ENCODE peak calls at places on chromosome 18, in six cellular contexts. U, V, J, D, A and Q are unnamed samples.

GRCh38 chr18:78734614-78734945 is 245.0 kb upstream of the SALL3 start:
- DNase-seq in D (no peak), U (no peak), V (no peak), J (no peak), A (no peak), Q (no peak)

GRCh38 chr18:31506024-31506742 is 8.2 kb downstream of the DSG2 start:
- DNase-seq in J (no peak), A (no peak), V (peak), U (no peak), D (peak), Q (no peak)

GRCh38 chr18:29154758-29155725 is 978.1 kb upstream of the CDH2 start:
- DNase-seq in V (peak), D (peak), U (no peak), J (no peak), A (no peak), Q (no peak)

GRCh38 chr18:62452280-62452824 is 70.5 kb upstream of the ZCCHC2 start:
- DNase-seq in V (peak), U (no peak), A (no peak), J (peak), D (peak), Q (no peak)

GRCh38 chr18:24112874-24113615 is 25.8 kb upstream of the CABYR start:
- DNase-seq in A (no peak), D (no peak), V (peak), J (no peak), U (no peak), Q (no peak)

GRCh38 chr18:44826418-44827259 is 146.0 kb downstream of the SETBP1 start:
- DNase-seq in J (peak), U (no peak), A (peak), V (peak), D (peak), Q (no peak)

GRCh38 chr18:14577971-14578370 is 34.6 kb upstream of the POTEC start:
- DNase-seq in D (no peak), J (no peak), A (no peak), U (no peak), V (no peak), Q (no peak)

GRCh38 chr18:8688857-8689256 is 16.5 kb upstream of the MTCL1 start:
- DNase-seq in V (no peak), A (no peak), U (no peak), D (no peak), J (no peak), Q (no peak)

GRCh38 chr18:37282386-37283037 is 283.1 kb downstream of the CELF4 start:
- DNase-seq in V (no peak), D (no peak), J (no peak), U (no peak), A (no peak), Q (no peak)

GRCh38 chr18:21735452-21736015 is 5.1 kb upstream of the MIB1 start:
- DNase-seq in J (no peak), A (peak), D (no peak), U (peak), V (peak), Q (no peak)

GRCh38 chr18:46711444-46711863 is 45.4 kb downstream of the ST8SIA5 start:
- DNase-seq in A (no peak), U (no peak), J (peak), D (no peak), V (no peak), Q (peak)

GRCh38 chr18:27656905-27657304 is 471.8 kb upstream of the CHST9 start:
- DNase-seq in A (no peak), U (no peak), V (no peak), D (no peak), J (no peak), Q (no peak)

GRCh38 chr18:27665264-27665799 is 480.2 kb upstream of the CHST9 start:
- DNase-seq in U (no peak), J (no peak), A (no peak), V (no peak), D (no peak), Q (no peak)

GRCh38 chr18:27662537-27662936 is 477.4 kb upstream of the CHST9 start:
- DNase-seq in A (no peak), V (no peak), J (no peak), D (no peak), U (no peak), Q (no peak)

GRCh38 chr18:27666070-27666469 is 481.0 kb upstream of the CHST9 start:
- DNase-seq in D (no peak), V (no peak), J (no peak), A (no peak), U (no peak), Q (no peak)

DNA sequence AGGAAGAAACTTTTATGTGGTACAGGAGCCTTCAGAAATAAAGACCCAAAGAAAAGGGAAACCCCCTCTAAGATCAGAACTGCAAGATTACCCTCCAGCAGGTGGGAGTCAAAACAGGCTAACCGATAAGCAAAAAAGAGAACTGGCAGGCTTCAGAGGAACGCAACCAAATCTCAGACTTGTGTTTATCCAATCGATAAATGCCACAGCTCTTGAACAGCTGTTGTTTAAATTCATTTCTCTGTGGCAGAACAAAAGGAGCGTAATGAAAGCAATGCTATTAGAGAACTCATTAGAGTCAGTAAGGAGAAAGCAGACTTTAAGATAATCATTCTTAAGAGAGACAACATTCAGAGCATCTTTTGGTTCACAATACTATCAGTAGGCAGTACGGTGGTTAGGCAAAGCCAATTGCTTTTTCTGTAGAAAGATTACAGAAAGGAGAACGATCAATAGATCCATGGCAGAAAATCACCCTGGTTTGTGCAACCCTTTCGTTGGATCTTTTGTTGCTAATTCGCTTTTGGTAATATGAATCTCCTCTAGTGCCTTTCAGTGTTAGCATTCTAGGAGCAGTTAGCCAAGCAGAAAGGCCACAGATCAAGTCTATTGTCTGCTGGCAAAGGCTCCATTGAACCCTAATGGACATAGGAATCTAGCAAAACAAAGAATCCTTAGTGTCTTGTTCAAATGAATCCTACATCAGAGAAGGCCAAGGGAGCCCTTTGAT is 476.4 kb upstream of the CHST9 start:
- DNase-seq in A (no peak), J (no peak), V (no peak), D (no peak), U (no peak), Q (no peak)
- TF ChIP-seq CTCF in A (no peak), J (no peak), V (no peak), D (no peak), U (no peak), Q (no peak)

GRCh38 chr18:52451851-52452250 is 111.9 kb downstream of the DCC start:
- DNase-seq in A (no peak), V (no peak), J (no peak), U (no peak), D (no peak), Q (no peak)
- TF ChIP-seq CTCF in A (no peak), V (no peak), J (no peak), U (no peak), D (no peak), Q (no peak)

GRCh38 chr18:59272971-59273935 is at the start of gene RAX:
- DNase-seq in A (no peak), D (no peak), J (no peak), U (no peak), V (peak), Q (peak)
- TF ChIP-seq CTCF in A (no peak), D (no peak), J (no peak), U (no peak), V (peak), Q (no peak)

GRCh38 chr18:12908706-12909105 is 24.7 kb upstream of the PTPN2 start:
- DNase-seq in U (no peak), J (no peak), D (no peak), A (no peak), V (peak), Q (no peak)
- TF ChIP-seq CTCF in U (no peak), J (no peak), D (no peak), A (no peak), V (no peak), Q (no peak)

GRCh38 chr18:77148289-77148688 is 15.7 kb upstream of the MBP start:
- DNase-seq in D (no peak), J (no peak), A (no peak), U (no peak), V (no peak), Q (no peak)

GRCh38 chr18:77147418-77147852 is 14.9 kb upstream of the MBP start:
- DNase-seq in D (peak), A (no peak), V (peak), U (no peak), J (no peak), Q (no peak)

GRCh38 chr18:77144451-77145118 is 12.0 kb upstream of the MBP start:
- DNase-seq in U (no peak), A (no peak), V (no peak), J (no peak), D (no peak), Q (no peak)

GRCh38 chr18:77145364-77145901 is 12.8 kb upstream of the MBP start:
- DNase-seq in A (no peak), U (no peak), J (no peak), D (no peak), V (no peak), Q (no peak)

DNA sequence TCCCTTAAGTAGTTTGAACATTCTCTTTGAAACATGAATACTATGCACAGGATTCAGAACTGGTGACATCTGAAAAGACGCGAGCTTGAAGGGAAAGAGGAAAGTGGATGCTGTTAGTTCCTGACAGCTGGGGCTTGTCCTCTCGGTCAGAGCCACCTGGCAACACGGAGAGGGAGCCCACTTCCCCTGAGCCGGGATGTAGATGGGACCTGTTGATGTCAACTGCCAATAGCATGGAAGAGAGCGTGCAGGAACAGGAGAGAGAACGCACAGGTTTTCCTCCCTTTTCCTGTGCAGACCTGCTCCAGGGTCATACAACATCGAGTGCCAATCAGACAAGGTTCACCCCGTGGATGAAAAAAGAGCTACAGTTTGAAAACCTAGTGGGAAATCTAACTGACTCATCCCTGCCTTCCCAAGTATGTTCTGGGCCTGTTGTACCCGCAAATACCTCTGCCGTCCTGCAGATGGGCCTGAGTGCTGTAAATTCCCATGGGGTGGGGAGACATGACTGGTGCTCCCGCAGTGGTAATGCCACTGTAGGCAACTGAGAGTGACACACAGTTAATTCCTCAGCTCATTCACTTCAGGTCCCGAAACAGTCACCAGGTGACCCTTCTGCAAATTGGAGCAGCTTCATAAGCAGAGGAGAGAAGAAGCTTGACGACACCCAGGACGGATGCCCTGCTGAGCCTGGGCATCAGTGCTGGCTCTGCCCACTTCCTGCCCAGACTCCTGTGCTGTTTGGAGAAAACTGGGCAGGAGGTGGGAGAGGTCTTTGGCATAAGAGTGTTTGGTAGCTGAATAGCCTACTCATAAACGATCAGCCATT is 13.9 kb upstream of the MBP start:
- DNase-seq in U (no peak), A (no peak), D (no peak), J (no peak), V (no peak), Q (no peak)
- TF ChIP-seq CTCF in U (no peak), A (no peak), D (no peak), J (no peak), V (no peak), Q (no peak)

GRCh38 chr18:57438669-57439616 is 3.8 kb downstream of the ONECUT2 start:
- DNase-seq in U (no peak), V (no peak), A (no peak), J (no peak), D (no peak), Q (peak)
- TF ChIP-seq CTCF in U (no peak), V (no peak), A (no peak), J (no peak), D (no peak), Q (no peak)

GRCh38 chr18:48296581-48296980 is 112.6 kb downstream of the ZBTB7C start:
- DNase-seq in J (no peak), V (no peak), D (no peak), U (no peak), A (no peak), Q (no peak)

GRCh38 chr18:48297139-48297538 is 112.0 kb downstream of the ZBTB7C start:
- DNase-seq in D (no peak), V (no peak), J (no peak), A (no peak), U (no peak), Q (no peak)

GRCh38 chr18:48293954-48294893 is 115.0 kb downstream of the ZBTB7C start:
- DNase-seq in J (peak), U (no peak), A (no peak), D (no peak), V (no peak), Q (no peak)

GRCh38 chr18:48295586-48296311 is 113.4 kb downstream of the ZBTB7C start:
- DNase-seq in V (peak), U (no peak), D (no peak), J (no peak), A (no peak), Q (no peak)

GRCh38 chr18:48294894-48295585 is 114.1 kb downstream of the ZBTB7C start:
- DNase-seq in D (no peak), J (no peak), U (no peak), V (no peak), A (no peak), Q (no peak)
- TF ChIP-seq CTCF in D (no peak), J (no peak), U (no peak), V (no peak), A (no peak), Q (no peak)